ENCODE peak calls at places on chromosomes 12 and 14, in nine cellular contexts. One of them, this sample, is unnamed.

GRCh38 chr14:72961579-72962335 is 35.5 kb downstream of the DCAF4 start:
- DNase-seq in NCI-H1092: no peak
- DNase-seq in effector memory CD8-positive, alpha-beta T cell: no peak
- DNase-seq in HS-5: no peak
- DNase-seq in body of pancreas: no peak
- DNase-seq in tibial artery: no peak
- DNase-seq in nephron progenitor cell: no peak
- DNase-seq in activated T-cell treated with anti-CD3 and anti-CD28 coated beads, Interleukin-2, amount 50 U/mL, for 1 hour: no peak
- DNase-seq in CD4-positive, CD25-positive, alpha-beta regulatory T cell: no peak
- DNase-seq in this sample: no peak

GRCh38 chr14:57060276-57060956 is 208.3 kb downstream of the EXOC5 start:
- DNase-seq in effector memory CD8-positive, alpha-beta T cell: no peak
- DNase-seq in NCI-H1092: no peak
- DNase-seq in HS-5: no peak
- DNase-seq in nephron progenitor cell: no peak
- DNase-seq in activated T-cell treated with anti-CD3 and anti-CD28 coated beads, Interleukin-2, amount 50 U/mL, for 1 hour: no peak
- DNase-seq in tibial artery: no peak
- DNase-seq in body of pancreas: peak; percentile 37
- DNase-seq in CD4-positive, CD25-positive, alpha-beta regulatory T cell: peak; percentile 49
- DNase-seq in this sample: no peak

GRCh38 chr14:22622220-22622619 is 21.9 kb downstream of the OR6J1 start:
- DNase-seq in HS-5: no peak
- DNase-seq in CD4-positive, CD25-positive, alpha-beta regulatory T cell: no peak
- DNase-seq in activated T-cell treated with anti-CD3 and anti-CD28 coated beads, Interleukin-2, amount 50 U/mL, for 1 hour: no peak
- DNase-seq in nephron progenitor cell: no peak
- DNase-seq in body of pancreas: no peak
- DNase-seq in tibial artery: no peak
- DNase-seq in effector memory CD8-positive, alpha-beta T cell: no peak
- DNase-seq in NCI-H1092: no peak
- DNase-seq in this sample: no peak

GRCh38 chr12:22543246-22544037 is 900 bp downstream of the C2CD5 start:
- DNase-seq in NCI-H1092: peak; percentile 23
- DNase-seq in HS-5: no peak
- DNase-seq in body of pancreas: peak; percentile 74
- DNase-seq in nephron progenitor cell: peak; percentile 47
- DNase-seq in effector memory CD8-positive, alpha-beta T cell: peak; percentile 35
- DNase-seq in tibial artery: no peak
- DNase-seq in CD4-positive, CD25-positive, alpha-beta regulatory T cell: peak; percentile 73
- DNase-seq in activated T-cell treated with anti-CD3 and anti-CD28 coated beads, Interleukin-2, amount 50 U/mL, for 1 hour: peak; percentile 48
- DNase-seq in this sample: peak; percentile 29

GRCh38 chr12:88153959-88154358 is 11.9 kb downstream of the TMTC3 start:
- DNase-seq in CD4-positive, CD25-positive, alpha-beta regulatory T cell: peak; percentile 15
- DNase-seq in body of pancreas: no peak
- DNase-seq in effector memory CD8-positive, alpha-beta T cell: no peak
- DNase-seq in HS-5: no peak
- DNase-seq in activated T-cell treated with anti-CD3 and anti-CD28 coated beads, Interleukin-2, amount 50 U/mL, for 1 hour: no peak
- DNase-seq in NCI-H1092: peak; percentile 1
- DNase-seq in nephron progenitor cell: no peak
- DNase-seq in tibial artery: no peak
- DNase-seq in this sample: no peak

GRCh38 chr14:105909046-105909827 is 382.9 kb downstream of the TMEM121 start:
- DNase-seq in NCI-H1092: no peak
- DNase-seq in HS-5: no peak
- DNase-seq in nephron progenitor cell: no peak
- DNase-seq in CD4-positive, CD25-positive, alpha-beta regulatory T cell: no peak
- DNase-seq in activated T-cell treated with anti-CD3 and anti-CD28 coated beads, Interleukin-2, amount 50 U/mL, for 1 hour: no peak
- DNase-seq in effector memory CD8-positive, alpha-beta T cell: no peak
- DNase-seq in tibial artery: no peak
- DNase-seq in body of pancreas: no peak
- DNase-seq in this sample: no peak

GRCh38 chr12:113762849-113763816 is 203.0 kb downstream of the RBM19 start:
- DNase-seq in CD4-positive, CD25-positive, alpha-beta regulatory T cell: no peak
- DNase-seq in tibial artery: no peak
- DNase-seq in nephron progenitor cell: peak; percentile 27
- DNase-seq in effector memory CD8-positive, alpha-beta T cell: no peak
- DNase-seq in HS-5: no peak
- DNase-seq in body of pancreas: no peak
- DNase-seq in activated T-cell treated with anti-CD3 and anti-CD28 coated beads, Interleukin-2, amount 50 U/mL, for 1 hour: no peak
- DNase-seq in NCI-H1092: no peak
- DNase-seq in this sample: no peak

GRCh38 chr12:69598174-69598753 is 12.4 kb downstream of the LRRC10 start:
- DNase-seq in activated T-cell treated with anti-CD3 and anti-CD28 coated beads, Interleukin-2, amount 50 U/mL, for 1 hour: no peak
- DNase-seq in NCI-H1092: no peak
- DNase-seq in effector memory CD8-positive, alpha-beta T cell: no peak
- DNase-seq in tibial artery: no peak
- DNase-seq in HS-5: no peak
- DNase-seq in body of pancreas: no peak
- DNase-seq in nephron progenitor cell: no peak
- DNase-seq in CD4-positive, CD25-positive, alpha-beta regulatory T cell: no peak
- DNase-seq in this sample: no peak

GRCh38 chr14:68135566-68135965 is 316.0 kb downstream of the RAD51B start:
- DNase-seq in activated T-cell treated with anti-CD3 and anti-CD28 coated beads, Interleukin-2, amount 50 U/mL, for 1 hour: no peak
- DNase-seq in NCI-H1092: no peak
- DNase-seq in nephron progenitor cell: no peak
- DNase-seq in effector memory CD8-positive, alpha-beta T cell: no peak
- DNase-seq in tibial artery: no peak
- DNase-seq in HS-5: no peak
- DNase-seq in CD4-positive, CD25-positive, alpha-beta regulatory T cell: no peak
- DNase-seq in body of pancreas: no peak
- DNase-seq in this sample: no peak